ENCODE peak calls at places on chromosome 7, in seven cellular contexts. G, Q, U, P, I, Y and T are unnamed samples.

GRCh38 chr7:6148724-6149360 is 117.7 kb downstream of the ANKRD61 start:
- DNase-seq in G (no peak), Q (no peak), U (no peak), P (no peak), I (no peak), Y (no peak), T (no peak)

GRCh38 chr7:121633186-121633585 is 237.1 kb upstream of the FAM3C start:
- DNase-seq in G (no peak), Q (no peak), U (no peak), P (no peak), I (no peak), Y (no peak), T (no peak)

GRCh38 chr7:101066141-101066857 is 19.0 kb upstream of the TRIM56 start:
- DNase-seq in G (no peak), Q (no peak), U (no peak), P (no peak), I (no peak), Y (no peak), T (no peak)

GRCh38 chr7:112067609-112068540 is 138.3 kb downstream of the DOCK4 start:
- DNase-seq in G (no peak), Q (no peak), U (no peak), P (no peak), I (no peak), Y (no peak), T (no peak)

GRCh38 chr7:157752832-157753291 is 416.1 kb downstream of the DNAJB6 start:
- DNase-seq in G (no peak), Q (no peak), U (no peak), P (no peak), I (no peak), Y (no peak), T (no peak)

GRCh38 chr7:156984209-156984891 is 26.1 kb downstream of the MNX1 start:
- DNase-seq in G (no peak), Q (no peak), U (no peak), P (no peak), I (no peak), Y (peak; percentile 82), T (no peak)

GRCh38 chr7:129159539-129159938 is 15.0 kb downstream of the TSPAN33 start:
- DNase-seq in G (no peak), Q (no peak), U (no peak), P (no peak), I (no peak), Y (no peak), T (no peak)

GRCh38 chr7:5429857-5430611 is 6.4 kb upstream of the TNRC18 start:
- DNase-seq in G (no peak), Q (peak; percentile 84), U (no peak), P (no peak), I (peak; percentile 87), Y (peak; percentile 77), T (no peak)

GRCh38 chr7:66778201-66778600 is 37.7 kb downstream of the RABGEF1 start:
- DNase-seq in G (no peak), Q (no peak), U (no peak), P (no peak), I (no peak), Y (no peak), T (no peak)

GRCh38 chr7:132162745-132163144 is 413.5 kb downstream of the PLXNA4 start:
- DNase-seq in G (no peak), Q (no peak), U (no peak), P (no peak), I (no peak), Y (no peak), T (no peak)

GRCh38 chr7:26346611-26347200 is 55.0 kb downstream of the SNX10 start:
- DNase-seq in G (no peak), Q (peak; percentile 79), U (no peak), P (no peak), I (peak; percentile 53), Y (no peak), T (no peak)

GRCh38 chr7:101519324-101520017 is 109.6 kb downstream of the MYL10 start:
- DNase-seq in G (no peak), Q (no peak), U (no peak), P (no peak), I (no peak), Y (peak; percentile 71), T (no peak)

GRCh38 chr7:1045038-1045726 is 836 bp downstream of the GPR146 start:
- DNase-seq in G (no peak), Q (no peak), U (no peak), P (no peak), I (no peak), Y (no peak), T (no peak)

GRCh38 chr7:9349625-9350024 is 916.2 kb downstream of the NXPH1 start:
- DNase-seq in G (no peak), Q (no peak), U (no peak), P (no peak), I (no peak), Y (no peak), T (no peak)

GRCh38 chr7:64999165-65000004 is 7.1 kb downstream of the ERV3-1 start:
- DNase-seq in G (no peak), Q (no peak), U (no peak), P (no peak), I (no peak), Y (no peak), T (peak; percentile 36)

GRCh38 chr7:135664046-135664589 is 1.8 kb downstream of the STMP1 start:
- DNase-seq in G (no peak), Q (no peak), U (no peak), P (no peak), I (no peak), Y (no peak), T (no peak)

GRCh38 chr7:477626-478220 is 41.9 kb downstream of the PDGFA start:
- DNase-seq in G (no peak), Q (peak; percentile 29), U (no peak), P (no peak), I (no peak), Y (no peak), T (no peak)

GRCh38 chr7:40793132-40793531 is 658.3 kb downstream of the SUGCT start:
- DNase-seq in G (no peak), Q (no peak), U (no peak), P (no peak), I (no peak), Y (peak; percentile 35), T (no peak)

GRCh38 chr7:34758111-34758601 is 100.1 kb downstream of the NPSR1 start:
- DNase-seq in G (no peak), Q (no peak), U (no peak), P (no peak), I (no peak), Y (no peak), T (no peak)

GRCh38 chr7:12504144-12504543 is 66.4 kb upstream of the SCIN start:
- DNase-seq in G (no peak), Q (no peak), U (no peak), P (no peak), I (no peak), Y (no peak), T (no peak)

GRCh38 chr7:2912684-2913439 is 68.8 kb upstream of the GNA12 start:
- DNase-seq in G (no peak), Q (no peak), U (no peak), P (no peak), I (no peak), Y (no peak), T (no peak)

GRCh38 chr7:157002819-157003421 is 7.5 kb downstream of the MNX1 start:
- DNase-seq in G (no peak), Q (no peak), U (no peak), P (no peak), I (no peak), Y (peak; percentile 9), T (no peak)

GRCh38 chr7:14834456-14834855 is 68.1 kb downstream of the DGKB start:
- DNase-seq in G (no peak), Q (no peak), U (no peak), P (no peak), I (no peak), Y (no peak), T (no peak)

GRCh38 chr7:80087051-80087767 is 47.4 kb upstream of the GNAI1 start:
- DNase-seq in G (no peak), Q (no peak), U (no peak), P (no peak), I (no peak), Y (no peak), T (no peak)

GRCh38 chr7:43906327-43907010 is at the start of gene URGCP:
- DNase-seq in G (peak; percentile 50), Q (peak; percentile 78), U (peak; percentile 32), P (no peak), I (peak; percentile 24), Y (peak; percentile 93), T (peak; percentile 79)

GRCh38 chr7:136652635-136653370 is 215.6 kb upstream of the CHRM2 start:
- DNase-seq in G (no peak), Q (no peak), U (no peak), P (no peak), I (no peak), Y (no peak), T (no peak)

GRCh38 chr7:156566812-156567549 is 73.6 kb upstream of the RNF32 start:
- DNase-seq in G (no peak), Q (no peak), U (no peak), P (no peak), I (no peak), Y (no peak), T (no peak)

GRCh38 chr7:38186593-38187314 is 8.7 kb downstream of the STARD3NL start:
- DNase-seq in G (no peak), Q (no peak), U (no peak), P (no peak), I (no peak), Y (peak; percentile 60), T (no peak)

GRCh38 chr7:114865564-114865963 is 56.3 kb upstream of the MDFIC start:
- DNase-seq in G (peak; percentile 43), Q (peak; percentile 58), U (peak; percentile 37), P (no peak), I (peak; percentile 19), Y (peak; percentile 69), T (peak; percentile 50)

GRCh38 chr7:139691253-139691781 is 86.5 kb downstream of the HIPK2 start:
- DNase-seq in G (no peak), Q (peak; percentile 93), U (no peak), P (no peak), I (peak; percentile 73), Y (no peak), T (no peak)

GRCh38 chr7:131105294-131105802 is 222.3 kb upstream of the MKLN1 start:
- DNase-seq in G (no peak), Q (no peak), U (no peak), P (no peak), I (peak; percentile 37), Y (peak; percentile 12), T (no peak)

GRCh38 chr7:142098004-142098403 is 13.5 kb upstream of the MGAM2 start:
- DNase-seq in G (no peak), Q (no peak), U (no peak), P (no peak), I (no peak), Y (no peak), T (no peak)

GRCh38 chr7:96426027-96426426 is 104.1 kb upstream of the SLC25A13 start:
- DNase-seq in G (no peak), Q (no peak), U (no peak), P (no peak), I (no peak), Y (no peak), T (no peak)

GRCh38 chr7:112887976-112888375 is 97.8 kb upstream of the TMEM168 start:
- DNase-seq in G (no peak), Q (no peak), U (no peak), P (no peak), I (no peak), Y (no peak), T (no peak)

GRCh38 chr7:79227035-79227434 is 226.4 kb downstream of the MAGI2 start:
- DNase-seq in G (no peak), Q (no peak), U (no peak), P (no peak), I (no peak), Y (no peak), T (no peak)

GRCh38 chr7:131950758-131951157 is 394.3 kb upstream of the PODXL start:
- DNase-seq in G (no peak), Q (no peak), U (no peak), P (no peak), I (no peak), Y (no peak), T (no peak)

GRCh38 chr7:115471891-115472290 is 550.0 kb downstream of the MDFIC start:
- DNase-seq in G (no peak), Q (no peak), U (no peak), P (no peak), I (no peak), Y (peak; percentile 43), T (no peak)

GRCh38 chr7:149256568-149256967 is 5.4 kb upstream of the ZNF783 start:
- DNase-seq in G (no peak), Q (no peak), U (no peak), P (no peak), I (no peak), Y (no peak), T (no peak)